ENCODE peak calls at places on chromosomes 7 and 10, in four cellular contexts. N, E, Y and R are unnamed samples.

GRCh38 chr7:70432567-70433001 is 699.4 kb upstream of the GALNT17 start:
- DNase-seq in Y (no peak), E (no peak), N (no peak), R (no peak)

GRCh38 chr10:5942471-5942870 is 34.9 kb downstream of the IL15RA start:
- DNase-seq in Y (no peak), E (no peak), N (no peak), R (no peak)

GRCh38 chr10:103727546-103727963 is 127.8 kb downstream of the SH3PXD2A start:
- DNase-seq in E (no peak), Y (no peak), N (no peak), R (no peak)

GRCh38 chr7:143929224-143929920 is 5.7 kb upstream of the OR2F2 start:
- DNase-seq in E (no peak), N (no peak), Y (no peak), R (no peak)

GRCh38 chr7:30276203-30276900 is 8.0 kb upstream of the ZNRF2 start:
- DNase-seq in Y (peak), E (peak), N (peak), R (peak)

GRCh38 chr10:17423641-17424186 is 30.7 kb downstream of the ST8SIA6 start:
- DNase-seq in E (peak), Y (no peak), N (no peak), R (no peak)

GRCh38 chr10:17923728-17924127 is 28.0 kb upstream of the SLC39A12 start:
- DNase-seq in N (no peak), Y (no peak), E (no peak), R (peak)

GRCh38 chr7:98357751-98358161 is 43.1 kb downstream of the BAIAP2L1 start:
- DNase-seq in E (no peak), Y (peak), N (no peak), R (peak)

GRCh38 chr7:22587322-22587721 is 87.3 kb upstream of the STEAP1B start:
- DNase-seq in E (no peak), Y (no peak), N (no peak), R (no peak)

GRCh38 chr7:4694653-4695335 is 12.7 kb downstream of the FOXK1 start:
- DNase-seq in E (no peak), Y (no peak), N (no peak), R (no peak)

GRCh38 chr7:7970620-7971307 is 2.2 kb downstream of the GLCCI1 start:
- DNase-seq in E (no peak), Y (no peak), N (peak), R (no peak)

GRCh38 chr7:84800846-84801245 is 386.0 kb downstream of the SEMA3D start:
- DNase-seq in N (no peak), Y (no peak), E (no peak), R (no peak)

GRCh38 chr10:97038688-97039087 is 147.1 kb downstream of the SLIT1 start:
- DNase-seq in Y (no peak), N (no peak), E (no peak), R (no peak)

GRCh38 chr7:132191418-132191817 is 384.9 kb downstream of the PLXNA4 start:
- DNase-seq in Y (no peak), N (no peak), E (no peak), R (no peak)

GRCh38 chr7:82803411-82803810 is 359.3 kb downstream of the PCLO start:
- DNase-seq in Y (no peak), N (no peak), E (no peak), R (no peak)

GRCh38 chr10:129971381-129972144 is 7.5 kb upstream of the EBF3 start:
- DNase-seq in N (peak), Y (peak), E (peak), R (peak)

GRCh38 chr7:24402655-24403054 is 118.7 kb downstream of the NPY start:
- DNase-seq in E (no peak), Y (no peak), N (no peak), R (no peak)

GRCh38 chr7:127089146-127089545 is 163.6 kb downstream of the GRM8 start:
- DNase-seq in E (no peak), N (no peak), Y (no peak), R (no peak)

GRCh38 chr10:72013202-72013945 is 49.2 kb downstream of the CHST3 start:
- DNase-seq in Y (no peak), N (no peak), E (no peak), R (no peak)

GRCh38 chr7:38825721-38826440 is 83.1 kb downstream of the VPS41 start:
- DNase-seq in E (no peak), N (no peak), Y (no peak), R (no peak)

GRCh38 chr7:33872870-33873269 is 32.5 kb upstream of the BMPER start:
- DNase-seq in E (no peak), Y (no peak), N (no peak), R (no peak)

GRCh38 chr7:2880051-2880450 is 35.9 kb upstream of the GNA12 start:
- DNase-seq in E (no peak), N (no peak), Y (no peak), R (no peak)

GRCh38 chr7:92560602-92561001 is 29.6 kb downstream of the FAM133B start:
- DNase-seq in Y (no peak), E (no peak), N (no peak), R (no peak)

GRCh38 chr10:124026337-124026939 is 67.0 kb downstream of the CHST15 start:
- DNase-seq in N (no peak), Y (no peak), E (no peak), R (no peak)

DNA sequence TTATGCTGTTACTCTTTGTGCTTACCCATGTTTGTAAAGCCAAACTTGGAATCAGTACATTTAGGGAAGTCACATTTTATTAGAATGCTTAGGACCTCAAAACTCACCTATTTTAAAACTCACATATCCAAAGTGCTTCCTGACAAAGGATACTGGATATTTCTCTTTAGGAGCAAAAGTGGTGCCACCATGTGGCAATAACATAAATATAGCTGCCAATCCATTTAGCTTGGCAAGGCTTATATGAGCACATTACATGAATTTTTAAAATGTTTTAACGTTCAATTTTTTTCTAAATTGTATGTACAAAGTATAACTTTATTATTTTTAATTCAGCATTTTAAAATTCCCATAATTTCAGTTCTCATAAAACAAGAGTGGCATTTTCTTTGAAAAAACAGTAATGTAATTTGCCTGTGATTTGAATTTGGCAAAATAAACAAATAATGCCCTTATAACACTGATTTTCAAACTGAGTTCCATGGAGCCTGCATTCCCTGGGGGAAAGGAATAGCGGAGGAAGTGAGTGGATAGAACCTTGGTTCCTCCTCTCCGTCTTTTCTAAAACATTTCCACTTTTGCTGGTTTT is 75.4 kb downstream of the HDAC9 start:
- DNase-seq in N (no peak), E (no peak), Y (peak), R (peak)
- TF ChIP-seq MAFK in N (no peak), E (no peak), Y (no peak), R (no peak)

DNA sequence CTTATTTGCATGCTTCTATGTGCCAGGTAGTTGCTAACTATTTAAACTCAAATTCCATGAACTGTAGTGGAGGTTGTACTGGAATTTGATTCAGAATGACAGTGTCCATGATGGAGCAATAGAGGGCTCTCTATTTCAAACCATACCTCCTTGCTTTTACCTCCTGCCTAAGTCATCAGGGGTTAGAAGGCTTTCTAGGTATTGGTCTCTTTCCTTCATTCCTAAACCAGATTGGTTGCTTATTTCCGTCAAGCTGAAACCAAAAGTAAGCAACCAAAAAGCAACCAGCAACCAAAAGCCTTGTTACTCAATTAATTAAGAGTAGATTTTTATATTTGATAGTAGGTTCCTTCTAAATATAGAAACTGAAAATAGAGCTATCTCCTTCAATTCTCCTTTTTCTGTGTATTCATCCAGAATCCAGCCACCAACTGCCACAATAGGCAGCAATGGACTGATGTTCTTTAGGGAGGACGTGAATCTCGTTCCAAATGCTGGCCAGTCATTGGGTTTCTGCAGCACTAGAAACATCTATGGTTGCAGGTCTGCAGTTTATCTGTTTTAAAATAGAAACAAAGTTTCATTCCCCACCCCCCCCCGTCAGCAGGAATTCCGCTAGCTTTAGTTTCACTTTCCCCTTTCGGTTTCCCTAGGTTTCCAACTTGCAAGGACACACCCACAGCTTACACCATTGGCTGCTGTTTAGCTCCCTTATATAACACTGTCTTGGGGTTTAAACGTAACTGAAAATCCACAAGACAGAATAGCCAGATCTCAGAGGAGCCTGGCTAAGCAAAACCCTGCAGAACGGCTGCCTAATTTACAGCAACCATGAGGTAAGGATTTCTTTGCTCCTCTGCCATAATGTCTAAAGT is at the start of gene IFIT1:
- DNase-seq in N (peak), Y (peak), E (no peak), R (peak)
- TF ChIP-seq JUN in N (no peak), Y (no peak), E (no peak), R (no peak)

DNA sequence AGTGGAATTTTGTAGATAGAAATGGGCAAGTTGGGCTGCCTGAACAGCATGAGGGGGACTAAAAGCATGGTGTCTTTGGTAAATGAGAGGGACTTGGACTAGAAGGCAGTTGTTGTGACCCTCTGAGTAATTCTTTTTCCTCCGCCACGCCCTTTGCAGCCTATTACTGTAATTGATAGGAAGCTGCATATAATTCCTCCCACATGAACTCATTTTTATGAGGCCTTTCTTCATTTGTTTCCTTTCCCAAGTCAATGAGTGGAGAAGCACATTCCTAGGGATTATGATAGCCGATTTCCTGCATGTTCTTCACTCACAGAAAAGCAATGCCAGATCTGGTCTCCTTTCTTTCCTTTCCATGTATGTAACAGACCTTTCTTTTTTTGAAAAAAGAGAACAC is 27.7 kb downstream of the ZSCAN25 start:
- DNase-seq in Y (no peak), N (no peak), E (no peak), R (no peak)
- TF ChIP-seq MAFK in Y (no peak), N (no peak), E (no peak), R (no peak)

GRCh38 chr7:150911590-150912267 is 59.4 kb downstream of the AOC1 start:
- DNase-seq in E (no peak), N (no peak), Y (no peak), R (no peak)

GRCh38 chr7:150910996-150911422 is 58.7 kb downstream of the AOC1 start:
- DNase-seq in Y (no peak), E (no peak), N (peak), R (no peak)

GRCh38 chr7:150908173-150908572 is 55.9 kb downstream of the AOC1 start:
- DNase-seq in Y (no peak), N (no peak), E (no peak), R (no peak)

GRCh38 chr7:150912427-150912826 is 60.1 kb downstream of the AOC1 start:
- DNase-seq in E (no peak), Y (no peak), N (no peak), R (no peak)

GRCh38 chr7:150909192-150909591 is 56.9 kb downstream of the AOC1 start:
- DNase-seq in N (no peak), E (no peak), Y (no peak), R (no peak)
- TF ChIP-seq JUN in N (no peak), E (no peak), Y (no peak), R (no peak)

GRCh38 chr10:79417266-79417665 is 28.2 kb downstream of the ZCCHC24 start:
- DNase-seq in Y (no peak), E (no peak), N (no peak), R (no peak)
- TF ChIP-seq MAFK in Y (no peak), E (no peak), N (no peak), R (no peak)

DNA sequence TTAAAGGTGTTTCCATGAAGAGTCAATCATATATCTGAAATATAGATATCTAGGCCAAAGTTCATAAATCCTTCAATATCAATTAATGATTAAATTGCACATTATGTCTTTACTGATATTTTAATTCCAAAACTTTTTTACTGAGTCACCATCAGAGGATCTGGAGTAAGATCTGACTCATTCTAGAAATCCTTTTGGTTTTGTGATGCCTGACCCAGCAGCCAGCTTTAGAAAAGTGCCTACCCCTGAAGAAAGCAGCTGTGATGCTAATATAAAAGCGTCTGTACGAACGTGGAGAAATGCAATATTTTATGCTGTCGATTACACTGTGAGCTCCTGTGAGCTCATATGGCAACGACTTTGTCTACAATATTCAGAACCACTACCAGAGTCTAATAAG is 142.5 kb upstream of the LRRTM3 start:
- DNase-seq in N (no peak), E (no peak), Y (no peak), R (no peak)
- TF ChIP-seq JUN in N (no peak), E (no peak), Y (no peak), R (no peak)

GRCh38 chr10:70508912-70509366 is 30.4 kb downstream of the PALD1 start:
- DNase-seq in Y (no peak), E (peak), N (no peak), R (no peak)
- TF ChIP-seq MAFK in Y (no peak), E (no peak), N (no peak), R (no peak)

DNA sequence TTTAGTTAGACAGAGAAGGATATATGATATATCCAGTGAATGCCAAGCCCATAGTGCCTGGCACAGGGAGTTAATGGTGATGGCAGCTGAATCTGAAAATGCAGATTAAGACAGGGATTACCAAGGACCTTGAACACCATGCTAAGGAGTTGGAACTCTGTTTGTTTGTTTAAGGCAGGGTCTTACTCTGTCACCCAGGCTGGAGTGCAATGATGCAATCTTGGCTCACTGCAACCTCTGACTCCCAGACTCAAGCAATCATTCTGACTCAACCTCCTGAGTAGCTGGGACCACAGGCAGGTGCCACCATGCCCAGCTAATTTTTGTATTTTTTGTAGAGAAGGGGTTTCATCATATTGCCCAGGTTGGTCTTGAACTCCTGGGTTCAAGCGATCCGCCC is 1.6 kb downstream of the AKR1D1 start:
- DNase-seq in E (no peak), N (no peak), Y (no peak), R (no peak)
- TF ChIP-seq JUN in E (no peak), N (no peak), Y (no peak), R (no peak)